ENCODE peak calls at places on chromosomes 6 and 20, in six cellular contexts. C is adrenal gland, R is gastrocnemius medialis, Y is endothelial cell of umbilical vein, I is heart left ventricle, F is transverse colon. M is an unnamed sample. For H3K27me3, the result is how much of the 10 kb centered on the place peaks cover.

GRCh38 chr6:42313941-42314570 is 96.4 kb upstream of the MRPS10 start:
- DNase-seq in C (no peak), R (no peak), Y (no peak), I (no peak), F (no peak), M (no peak)

GRCh38 chr6:95094751-95095150 is 482.6 kb upstream of the MANEA start:
- DNase-seq in C (no peak), R (no peak), Y (peak), I (no peak), F (no peak), M (no peak)

GRCh38 chr20:12798286-12798685 is 210.5 kb upstream of the SPTLC3 start:
- DNase-seq in C (no peak), R (no peak), Y (no peak), I (no peak), F (no peak), M (no peak)

GRCh38 chr6:143949535-143949934 is 58.5 kb downstream of the PLAGL1 start:
- DNase-seq in C (no peak), R (no peak), Y (no peak), I (no peak), F (no peak), M (no peak)

GRCh38 chr20:63740501-63741353 is 1.2 kb downstream of the SLC2A4RG start:
- DNase-seq in C (peak), R (peak), Y (peak), I (peak), F (peak), M (peak)

GRCh38 chr6:27209659-27210269 is 37.7 kb upstream of the PRSS16 start:
- DNase-seq in C (no peak), R (no peak), Y (no peak), I (no peak), F (no peak), M (no peak)

GRCh38 chr20:33309631-33310030 is 26.6 kb downstream of the BPIFB1 start:
- DNase-seq in C (no peak), R (no peak), Y (no peak), I (peak), F (no peak), M (no peak)

GRCh38 chr6:2221724-2222274 is 23.6 kb downstream of the GMDS start:
- DNase-seq in C (no peak), R (no peak), Y (no peak), I (no peak), F (no peak), M (no peak)

GRCh38 chr6:157541618-157542404 is 160.8 kb downstream of the ZDHHC14 start:
- DNase-seq in C (no peak), R (no peak), Y (no peak), I (no peak), F (no peak), M (no peak)

GRCh38 chr6:11793277-11793676 is 14.7 kb upstream of the ADTRP start:
- DNase-seq in C (no peak), R (no peak), Y (no peak), I (no peak), F (no peak), M (no peak)

GRCh38 chr6:41652876-41653641 is 14.8 kb downstream of the MDFI start:
- DNase-seq in C (no peak), R (no peak), Y (no peak), I (peak), F (no peak), M (no peak)

GRCh38 chr20:45308078-45308778 is at the start of gene MATN4:
- DNase-seq in C (no peak), R (no peak), Y (no peak), I (peak), F (peak), M (no peak)

GRCh38 chr6:18179770-18180393 is 24.7 kb downstream of the KDM1B start:
- DNase-seq in C (no peak), R (no peak), Y (no peak), I (peak), F (peak), M (no peak)

GRCh38 chr6:40599580-40599979 is 12.4 kb upstream of the LRFN2 start:
- DNase-seq in C (no peak), R (no peak), Y (no peak), I (no peak), F (no peak), M (peak)

GRCh38 chr6:137373296-137373695 is 120.9 kb downstream of the OLIG3 start:
- DNase-seq in C (no peak), R (no peak), Y (no peak), I (no peak), F (no peak), M (no peak)

GRCh38 chr6:31293343-31293742 is 21.5 kb upstream of the HLA-C start:
- DNase-seq in C (no peak), R (no peak), Y (peak), I (no peak), F (no peak), M (no peak)

GRCh38 chr20:7155282-7155681 is 387.8 kb downstream of the BMP2 start:
- DNase-seq in C (no peak), R (no peak), Y (no peak), I (no peak), F (no peak), M (no peak)

GRCh38 chr20:19947611-19948264 is 69.4 kb upstream of the NAA20 start:
- DNase-seq in C (no peak), R (no peak), Y (no peak), I (no peak), F (no peak), M (no peak)

GRCh38 chr20:46173652-46174468 is 55.7 kb downstream of the CD40 start:
- DNase-seq in C (no peak), R (no peak), Y (no peak), I (no peak), F (no peak), M (no peak)

GRCh38 chr6:129852257-129852858 is 8.8 kb downstream of the TMEM244 start:
- DNase-seq in C (peak), R (no peak), Y (peak), I (no peak), F (no peak), M (no peak)

GRCh38 chr20:55650609-55651228 is 354.6 kb downstream of the CBLN4 start:
- DNase-seq in C (no peak), R (no peak), Y (no peak), I (no peak), F (no peak), M (no peak)

GRCh38 chr6:147782302-147782701 is 273.8 kb downstream of the SAMD5 start:
- DNase-seq in C (no peak), R (no peak), Y (peak), I (no peak), F (no peak), M (no peak)

GRCh38 chr20:13800728-13801134 is 15.9 kb downstream of the NDUFAF5 start:
- DNase-seq in C (peak), R (peak), Y (peak), I (peak), F (peak), M (peak)

GRCh38 chr6:14079433-14079832 is 38.1 kb upstream of the CD83 start:
- DNase-seq in C (no peak), R (no peak), Y (no peak), I (no peak), F (no peak), M (no peak)

GRCh38 chr20:48673485-48673884 is 154.3 kb downstream of the PREX1 start:
- DNase-seq in C (no peak), R (no peak), Y (no peak), I (no peak), F (no peak), M (no peak)

GRCh38 chr6:158158748-158159147 is 9.3 kb downstream of the SERAC1 start:
- DNase-seq in C (no peak), R (no peak), Y (no peak), I (no peak), F (no peak), M (no peak)

GRCh38 chr6:1575213-1576041 is 34.3 kb upstream of the FOXC1 start:
- DNase-seq in C (no peak), R (no peak), Y (no peak), I (peak), F (no peak), M (no peak)

GRCh38 chr6:167722634-167723309 is 103.9 kb upstream of the AFDN start:
- DNase-seq in C (no peak), R (no peak), Y (no peak), I (no peak), F (no peak), M (no peak)

GRCh38 chr6:150251566-150252186 is 108.8 kb downstream of the PPP1R14C start:
- DNase-seq in C (no peak), R (peak), Y (no peak), I (no peak), F (no peak), M (no peak)

GRCh38 chr6:83976871-83977270 is 56.7 kb upstream of the MRAP2 start:
- DNase-seq in C (no peak), R (no peak), Y (no peak), I (no peak), F (no peak), M (no peak)

GRCh38 chr20:57649617-57650015 is 29.4 kb upstream of the ZBP1 start:
- DNase-seq in C (no peak), R (no peak), Y (no peak), I (no peak), F (no peak), M (no peak)

GRCh38 chr6:13491538-13491937 is 4.1 kb upstream of the GFOD1 start:
- DNase-seq in C (no peak), R (no peak), Y (no peak), I (no peak), F (no peak), M (no peak)

GRCh38 chr20:24098886-24099285 is 110.3 kb upstream of the GGTLC1 start:
- DNase-seq in C (no peak), R (no peak), Y (peak), I (no peak), F (no peak), M (no peak)

GRCh38 chr6:71420693-71421328 is 132.2 kb downstream of the OGFRL1 start:
- DNase-seq in C (peak), R (peak), Y (peak), I (peak), F (peak), M (peak)
- TF ChIP-seq POLR2A in C (peak), R (peak), Y (peak), I (peak), F (peak), M (peak)

GRCh38 chr6:28807682-28808280 is 116.0 kb downstream of the TRIM27 start:
- DNase-seq in C (no peak), R (no peak), Y (peak), I (no peak), F (no peak), M (peak)
- H3K27me3 ChIP-seq in C (half or more), R (half or more), Y (under half), I (half or more), F (half or more), M (under half)

GRCh38 chr6:56691201-56691595 is 48.5 kb upstream of the DST start:
- DNase-seq in C (no peak), R (no peak), Y (no peak), I (no peak), F (peak), M (no peak)
- TF ChIP-seq POLR2A in C (no peak), R (no peak), Y (no peak), I (no peak), F (peak), M (no peak)

GRCh38 chr6:70270287-70271005 is 32.4 kb downstream of the COL9A1 start:
- DNase-seq in C (no peak), R (no peak), Y (no peak), I (no peak), F (no peak), M (no peak)

DNA sequence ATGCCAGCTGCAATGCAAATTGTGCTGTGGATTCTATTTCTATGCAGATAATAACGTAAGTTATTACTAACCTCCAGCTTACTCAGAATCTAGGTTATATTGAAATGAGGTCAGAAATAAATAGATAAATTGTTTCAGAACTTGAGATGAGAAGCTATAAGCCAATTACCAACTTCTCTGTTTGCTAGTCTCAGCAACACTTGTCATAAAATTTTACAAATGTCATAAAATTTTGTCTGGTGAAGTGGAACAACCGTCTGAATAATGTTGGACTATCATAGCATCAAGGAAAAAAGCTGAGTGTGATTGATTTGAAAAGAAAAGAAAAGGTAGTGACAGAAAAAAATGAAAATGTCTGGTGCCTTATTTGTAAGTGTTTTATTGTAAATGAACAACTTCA is 36.7 kb downstream of the COL9A1 start:
- DNase-seq in C (no peak), R (no peak), Y (no peak), I (no peak), F (no peak), M (no peak)
- H3K27me3 ChIP-seq in C (under half), R (under half), Y (under half), I (under half), F (under half), M (under half)

DNA sequence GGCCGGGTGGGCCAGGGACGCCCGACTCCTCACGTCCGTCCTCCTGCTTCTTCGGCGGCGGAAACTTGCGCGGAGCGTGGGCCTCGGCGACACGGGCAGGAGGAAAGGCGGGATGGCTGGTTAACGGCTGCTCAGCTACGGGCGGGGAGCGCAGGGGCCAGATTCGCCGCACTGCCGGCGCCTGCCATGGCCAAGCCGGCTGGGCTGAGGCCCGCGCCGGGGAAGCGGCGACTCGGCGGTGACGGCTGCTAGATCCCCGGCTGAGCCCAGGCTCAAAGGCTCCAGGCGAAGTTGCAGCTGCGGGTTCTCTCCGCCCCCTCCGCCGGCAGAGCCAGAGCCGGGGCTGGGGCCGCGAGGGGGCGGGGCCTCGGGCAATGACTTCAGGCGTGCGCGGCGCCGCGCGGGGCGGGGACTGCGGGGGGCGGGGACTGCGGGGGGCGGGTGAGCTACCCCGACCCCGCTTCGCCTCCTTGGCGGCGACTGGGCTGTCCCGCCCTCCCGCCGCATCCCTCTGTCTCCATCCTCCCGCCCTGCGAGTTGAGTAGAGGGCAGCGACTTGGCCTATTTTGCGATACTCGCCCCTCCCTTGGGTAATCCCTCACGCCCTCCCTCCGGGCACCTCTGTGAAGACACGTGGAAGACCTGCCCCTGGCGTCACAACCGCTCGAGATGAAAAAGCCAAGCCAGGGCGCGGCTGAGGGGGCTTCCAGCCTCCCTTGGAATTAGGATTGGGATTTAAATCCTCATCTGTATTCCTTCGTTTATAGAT is at the start of gene CEP85L:
- DNase-seq in C (peak), R (peak), Y (peak), I (peak), F (peak), M (peak)
- TF ChIP-seq POLR2A in C (peak), R (peak), Y (peak), I (peak), F (peak), M (peak)

DNA sequence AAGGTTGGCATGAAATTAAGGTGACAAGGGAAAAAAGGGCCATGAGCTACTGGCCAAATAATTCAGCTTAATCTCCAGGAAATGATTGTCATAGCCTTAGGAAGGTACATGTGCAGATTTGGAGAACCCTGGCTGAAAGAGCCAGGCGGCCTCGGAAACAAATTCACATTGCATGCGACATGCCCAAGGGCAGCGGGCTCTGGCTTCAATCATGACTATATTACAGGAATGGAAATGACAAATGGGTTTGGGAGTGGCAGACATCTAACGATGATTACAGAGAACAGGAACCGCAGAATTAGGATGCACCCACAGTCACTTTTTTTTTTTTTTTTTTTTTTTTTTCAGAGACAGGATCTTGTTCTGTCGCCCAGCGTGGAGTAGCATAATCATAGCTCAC is 112.4 kb upstream of the SALL4 start:
- DNase-seq in C (no peak), R (no peak), Y (no peak), I (no peak), F (no peak), M (no peak)
- H3K27me3 ChIP-seq in C (under half), R (under half), Y (under half), I (under half), F (under half), M (under half)

GRCh38 chr20:18496740-18497592 is at the start of gene RBBP9:
- DNase-seq in C (peak), R (peak), Y (peak), I (peak), F (peak), M (peak)
- TF ChIP-seq POLR2A in C (peak), R (no peak), Y (peak), I (peak), F (no peak), M (no peak)

GRCh38 chr6:114342826-114343781 is at the start of gene HS3ST5:
- DNase-seq in C (no peak), R (no peak), Y (no peak), I (no peak), F (peak), M (peak)

GRCh38 chr6:114344216-114344970 is 1.6 kb upstream of the HS3ST5 start:
- DNase-seq in C (no peak), R (no peak), Y (peak), I (no peak), F (no peak), M (no peak)

GRCh38 chr6:114339706-114340105 is 3.1 kb downstream of the HS3ST5 start:
- DNase-seq in C (no peak), R (no peak), Y (no peak), I (no peak), F (no peak), M (no peak)

GRCh38 chr6:114343782-114344144 is 940 bp upstream of the HS3ST5 start:
- DNase-seq in C (no peak), R (no peak), Y (no peak), I (no peak), F (no peak), M (no peak)

DNA sequence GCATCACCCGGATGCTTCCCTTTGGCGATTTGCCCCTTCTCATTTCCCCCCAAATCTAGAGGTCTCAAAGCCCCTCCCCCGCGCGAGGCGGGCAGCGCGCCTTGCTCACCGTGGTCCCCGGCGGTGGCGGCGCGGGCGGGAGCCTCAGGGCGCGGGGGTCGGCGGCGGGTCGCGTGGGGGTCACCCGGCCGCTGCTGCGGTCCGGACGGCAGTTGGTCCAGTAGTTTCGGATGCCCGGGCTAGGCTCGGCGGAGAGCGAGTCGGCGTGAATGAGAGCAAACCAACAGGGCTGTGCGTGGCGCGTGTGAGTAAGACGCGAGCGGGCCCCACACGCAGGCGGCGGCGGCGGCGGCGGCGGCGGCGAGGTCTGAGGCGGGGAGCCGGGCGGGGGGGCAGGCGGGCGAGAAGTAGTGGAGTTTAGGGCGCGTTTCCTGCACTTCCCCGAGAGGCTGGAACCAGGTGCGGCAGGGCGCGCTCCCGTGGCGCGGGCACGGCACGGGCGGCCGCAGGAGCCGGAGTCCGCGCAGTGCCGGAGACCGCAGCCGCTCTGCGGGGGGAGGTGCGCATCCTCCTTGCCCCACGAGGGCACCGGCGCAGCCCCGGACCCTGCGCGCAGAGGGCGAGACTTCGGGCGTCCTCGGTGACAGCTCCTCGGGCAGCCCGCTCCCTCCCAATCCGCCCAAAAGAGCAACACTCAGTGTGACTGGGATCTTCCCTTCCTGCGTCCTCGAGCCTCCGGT is 567 bp downstream of the HS3ST5 start:
- DNase-seq in C (no peak), R (no peak), Y (no peak), I (no peak), F (peak), M (peak)
- H3K27me3 ChIP-seq in C (under half), R (under half), Y (under half), I (under half), F (half or more), M (under half)